ENCODE peak calls at places on chromosomes 7 and 10, in ten cellular contexts. One of them, this sample, is unnamed.

GRCh38 chr10:32140403-32140802 is 84.2 kb upstream of the KIF5B start:
- DNase-seq in lower leg skin: no peak
- DNase-seq in cardiac fibroblast: no peak
- DNase-seq in IMR-90: no peak
- DNase-seq in GM23338: peak
- DNase-seq in astrocyte of the spinal cord: no peak
- DNase-seq in GM06990: no peak
- DNase-seq in A549: no peak
- DNase-seq in left ventricle myocardium inferior: no peak
- DNase-seq in osteocyte: no peak
- DNase-seq in this sample: no peak

GRCh38 chr10:10533417-10533816 is 484.3 kb upstream of the CELF2 start:
- DNase-seq in lower leg skin: no peak
- DNase-seq in cardiac fibroblast: peak
- DNase-seq in IMR-90: peak
- DNase-seq in GM23338: no peak
- DNase-seq in astrocyte of the spinal cord: no peak
- DNase-seq in GM06990: no peak
- DNase-seq in A549: no peak
- DNase-seq in left ventricle myocardium inferior: no peak
- DNase-seq in osteocyte: no peak
- DNase-seq in this sample: no peak

GRCh38 chr7:33757563-33758165 is 147.7 kb upstream of the BMPER start:
- DNase-seq in lower leg skin: peak
- DNase-seq in cardiac fibroblast: peak
- DNase-seq in IMR-90: peak
- DNase-seq in GM23338: peak
- DNase-seq in astrocyte of the spinal cord: peak
- DNase-seq in GM06990: no peak
- DNase-seq in A549: peak
- DNase-seq in left ventricle myocardium inferior: no peak
- DNase-seq in osteocyte: no peak
- DNase-seq in this sample: no peak

GRCh38 chr7:324011-324410 is 34.0 kb downstream of the FOXL3 start:
- DNase-seq in lower leg skin: no peak
- DNase-seq in cardiac fibroblast: no peak
- DNase-seq in IMR-90: no peak
- DNase-seq in GM23338: no peak
- DNase-seq in astrocyte of the spinal cord: no peak
- DNase-seq in GM06990: no peak
- DNase-seq in A549: no peak
- DNase-seq in left ventricle myocardium inferior: no peak
- DNase-seq in osteocyte: no peak
- DNase-seq in this sample: no peak

GRCh38 chr7:23332193-23332592 is 33.1 kb downstream of the MALSU1 start:
- DNase-seq in lower leg skin: no peak
- DNase-seq in cardiac fibroblast: no peak
- DNase-seq in IMR-90: peak
- DNase-seq in GM23338: no peak
- DNase-seq in astrocyte of the spinal cord: no peak
- DNase-seq in GM06990: no peak
- DNase-seq in A549: no peak
- DNase-seq in left ventricle myocardium inferior: no peak
- DNase-seq in osteocyte: no peak
- DNase-seq in this sample: no peak

GRCh38 chr7:150746931-150747330 is 9.7 kb downstream of the GIMAP5 start:
- DNase-seq in lower leg skin: no peak
- DNase-seq in cardiac fibroblast: no peak
- DNase-seq in IMR-90: no peak
- DNase-seq in GM23338: no peak
- DNase-seq in astrocyte of the spinal cord: no peak
- DNase-seq in GM06990: no peak
- DNase-seq in A549: no peak
- DNase-seq in left ventricle myocardium inferior: no peak
- DNase-seq in osteocyte: no peak
- DNase-seq in this sample: no peak

GRCh38 chr7:107563072-107563760 is 504 bp downstream of the COG5 start:
- DNase-seq in lower leg skin: peak
- DNase-seq in cardiac fibroblast: no peak
- DNase-seq in IMR-90: peak
- DNase-seq in GM23338: peak
- DNase-seq in astrocyte of the spinal cord: no peak
- DNase-seq in GM06990: no peak
- DNase-seq in A549: peak
- DNase-seq in left ventricle myocardium inferior: no peak
- DNase-seq in osteocyte: no peak
- DNase-seq in this sample: no peak

GRCh38 chr7:147240468-147240867 is 1123.9 kb downstream of the CNTNAP2 start:
- DNase-seq in lower leg skin: no peak
- DNase-seq in cardiac fibroblast: no peak
- DNase-seq in IMR-90: no peak
- DNase-seq in GM23338: no peak
- DNase-seq in astrocyte of the spinal cord: no peak
- DNase-seq in GM06990: no peak
- DNase-seq in A549: no peak
- DNase-seq in left ventricle myocardium inferior: no peak
- DNase-seq in osteocyte: no peak
- DNase-seq in this sample: no peak

GRCh38 chr7:25179325-25179724 is 49.0 kb downstream of the NPVF start:
- DNase-seq in lower leg skin: no peak
- DNase-seq in cardiac fibroblast: no peak
- DNase-seq in IMR-90: no peak
- DNase-seq in GM23338: no peak
- DNase-seq in astrocyte of the spinal cord: no peak
- DNase-seq in GM06990: no peak
- DNase-seq in A549: no peak
- DNase-seq in left ventricle myocardium inferior: no peak
- DNase-seq in osteocyte: no peak
- DNase-seq in this sample: no peak

GRCh38 chr7:129644634-129645230 is 33.2 kb downstream of the NRF1 start:
- DNase-seq in lower leg skin: no peak
- DNase-seq in cardiac fibroblast: peak
- DNase-seq in IMR-90: peak
- DNase-seq in GM23338: peak
- DNase-seq in astrocyte of the spinal cord: peak
- DNase-seq in GM06990: no peak
- DNase-seq in A549: peak
- DNase-seq in left ventricle myocardium inferior: no peak
- DNase-seq in osteocyte: no peak
- DNase-seq in this sample: no peak

GRCh38 chr10:109961181-109962001 is 38.1 kb upstream of the XPNPEP1 start:
- DNase-seq in lower leg skin: no peak
- DNase-seq in cardiac fibroblast: no peak
- DNase-seq in IMR-90: peak
- DNase-seq in GM23338: peak
- DNase-seq in astrocyte of the spinal cord: peak
- DNase-seq in GM06990: no peak
- DNase-seq in A549: no peak
- DNase-seq in left ventricle myocardium inferior: no peak
- DNase-seq in osteocyte: no peak
- DNase-seq in this sample: no peak

GRCh38 chr10:77511498-77512218 is 126.0 kb downstream of the KCNMA1 start:
- DNase-seq in lower leg skin: no peak
- DNase-seq in cardiac fibroblast: no peak
- DNase-seq in IMR-90: no peak
- DNase-seq in GM23338: peak
- DNase-seq in astrocyte of the spinal cord: no peak
- DNase-seq in GM06990: no peak
- DNase-seq in A549: no peak
- DNase-seq in left ventricle myocardium inferior: no peak
- DNase-seq in osteocyte: no peak
- DNase-seq in this sample: no peak

GRCh38 chr10:60781678-60782077 is 3.4 kb downstream of the CDK1 start:
- DNase-seq in lower leg skin: no peak
- DNase-seq in cardiac fibroblast: no peak
- DNase-seq in IMR-90: no peak
- DNase-seq in GM23338: no peak
- DNase-seq in astrocyte of the spinal cord: peak
- DNase-seq in GM06990: no peak
- DNase-seq in A549: no peak
- DNase-seq in left ventricle myocardium inferior: no peak
- DNase-seq in osteocyte: no peak
- DNase-seq in this sample: no peak

DNA sequence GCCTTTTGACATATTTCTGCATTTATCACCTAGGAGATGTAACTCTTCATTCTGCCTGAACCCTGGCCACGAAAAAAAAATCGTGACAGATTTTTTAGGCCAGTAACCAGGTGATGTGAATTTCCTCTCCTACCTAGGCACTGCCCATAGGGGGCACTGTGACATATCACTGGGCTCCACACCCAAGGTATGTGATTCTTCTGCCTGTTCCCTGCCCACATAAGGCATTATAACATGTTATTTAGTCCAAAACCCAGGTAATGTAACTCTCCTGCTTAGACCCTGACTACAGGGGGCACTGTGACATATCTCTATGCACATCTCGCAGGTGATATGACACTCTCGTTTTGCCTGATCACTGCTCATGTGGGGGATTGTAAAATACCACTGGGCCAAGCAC is 29.5 kb upstream of the ZNF107 start:
- DNase-seq in lower leg skin: no peak
- DNase-seq in cardiac fibroblast: no peak
- DNase-seq in IMR-90: no peak
- DNase-seq in GM23338: peak
- DNase-seq in astrocyte of the spinal cord: no peak
- DNase-seq in GM06990: no peak
- DNase-seq in A549: no peak
- DNase-seq in left ventricle myocardium inferior: no peak
- DNase-seq in osteocyte: no peak
- DNase-seq in this sample: no peak
- TF ChIP-seq CTCF in lower leg skin: no peak
- TF ChIP-seq CTCF in cardiac fibroblast: peak
- TF ChIP-seq CTCF in IMR-90: no peak
- TF ChIP-seq CTCF in GM23338: peak
- TF ChIP-seq CTCF in astrocyte of the spinal cord: no peak
- TF ChIP-seq CTCF in GM06990: no peak
- TF ChIP-seq CTCF in A549: no peak
- TF ChIP-seq CTCF in left ventricle myocardium inferior: peak
- TF ChIP-seq CTCF in osteocyte: no peak
- TF ChIP-seq CTCF in this sample: no peak

GRCh38 chr10:50991496-50992355 is 82.6 kb upstream of the PRKG1 start:
- DNase-seq in lower leg skin: no peak
- DNase-seq in cardiac fibroblast: peak
- DNase-seq in IMR-90: peak
- DNase-seq in GM23338: peak
- DNase-seq in astrocyte of the spinal cord: no peak
- DNase-seq in GM06990: no peak
- DNase-seq in A549: no peak
- DNase-seq in left ventricle myocardium inferior: peak
- DNase-seq in osteocyte: no peak
- DNase-seq in this sample: no peak

GRCh38 chr10:50992356-50992866 is 81.9 kb upstream of the PRKG1 start:
- DNase-seq in lower leg skin: no peak
- DNase-seq in cardiac fibroblast: peak
- DNase-seq in IMR-90: peak
- DNase-seq in GM23338: peak
- DNase-seq in astrocyte of the spinal cord: no peak
- DNase-seq in GM06990: no peak
- DNase-seq in A549: no peak
- DNase-seq in left ventricle myocardium inferior: no peak
- DNase-seq in osteocyte: no peak
- DNase-seq in this sample: no peak

GRCh38 chr10:50988792-50989191 is 85.5 kb upstream of the PRKG1 start:
- DNase-seq in lower leg skin: no peak
- DNase-seq in cardiac fibroblast: peak
- DNase-seq in IMR-90: peak
- DNase-seq in GM23338: peak
- DNase-seq in astrocyte of the spinal cord: peak
- DNase-seq in GM06990: no peak
- DNase-seq in A549: peak
- DNase-seq in left ventricle myocardium inferior: no peak
- DNase-seq in osteocyte: no peak
- DNase-seq in this sample: no peak

GRCh38 chr10:50992972-50993766 is 81.1 kb upstream of the PRKG1 start:
- DNase-seq in lower leg skin: no peak
- DNase-seq in cardiac fibroblast: peak
- DNase-seq in IMR-90: peak
- DNase-seq in GM23338: no peak
- DNase-seq in astrocyte of the spinal cord: no peak
- DNase-seq in GM06990: no peak
- DNase-seq in A549: no peak
- DNase-seq in left ventricle myocardium inferior: peak
- DNase-seq in osteocyte: no peak
- DNase-seq in this sample: no peak

GRCh38 chr10:50990568-50991495 is 83.5 kb upstream of the PRKG1 start:
- DNase-seq in lower leg skin: no peak
- DNase-seq in cardiac fibroblast: peak
- DNase-seq in IMR-90: peak
- DNase-seq in GM23338: peak
- DNase-seq in astrocyte of the spinal cord: peak
- DNase-seq in GM06990: no peak
- DNase-seq in A549: no peak
- DNase-seq in left ventricle myocardium inferior: peak
- DNase-seq in osteocyte: no peak
- DNase-seq in this sample: no peak
- TF ChIP-seq CTCF in lower leg skin: no peak
- TF ChIP-seq CTCF in cardiac fibroblast: no peak
- TF ChIP-seq CTCF in IMR-90: no peak
- TF ChIP-seq CTCF in GM23338: no peak
- TF ChIP-seq CTCF in astrocyte of the spinal cord: no peak
- TF ChIP-seq CTCF in GM06990: no peak
- TF ChIP-seq CTCF in A549: no peak
- TF ChIP-seq CTCF in left ventricle myocardium inferior: peak
- TF ChIP-seq CTCF in osteocyte: no peak
- TF ChIP-seq CTCF in this sample: no peak

DNA sequence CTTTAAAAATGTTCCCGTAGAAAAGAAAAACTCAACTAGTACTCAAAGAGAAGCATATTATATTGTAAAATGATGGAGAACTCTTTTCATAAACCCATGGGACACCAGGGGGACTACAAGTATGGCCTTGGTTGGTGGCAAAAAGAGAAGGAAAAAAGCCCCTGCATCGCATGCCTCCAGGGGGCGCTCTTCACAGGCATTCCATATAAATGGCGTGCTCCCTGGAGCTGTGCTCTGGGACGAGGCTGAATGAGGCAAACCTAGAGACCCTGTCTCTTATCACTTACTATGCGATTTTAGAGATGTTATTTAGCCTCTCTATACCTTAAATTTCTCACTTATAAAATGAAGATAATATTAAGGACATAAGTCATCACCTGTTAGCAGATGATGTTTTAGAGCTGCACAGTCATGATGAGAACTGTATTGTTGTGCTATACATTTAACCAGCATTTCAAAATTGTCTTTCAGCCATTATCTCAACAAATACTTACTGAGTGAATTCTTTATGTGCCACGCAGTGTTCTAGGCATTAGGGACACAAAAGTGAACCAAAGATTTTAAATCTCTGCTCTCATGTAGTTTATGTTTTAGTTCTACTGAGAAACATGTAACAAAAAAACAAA is 105.8 kb downstream of the ARHGAP21 start:
- DNase-seq in lower leg skin: no peak
- DNase-seq in cardiac fibroblast: peak
- DNase-seq in IMR-90: peak
- DNase-seq in GM23338: peak
- DNase-seq in astrocyte of the spinal cord: peak
- DNase-seq in GM06990: no peak
- DNase-seq in A549: peak
- DNase-seq in left ventricle myocardium inferior: peak
- DNase-seq in osteocyte: no peak
- DNase-seq in this sample: no peak
- TF ChIP-seq CTCF in lower leg skin: no peak
- TF ChIP-seq CTCF in cardiac fibroblast: peak
- TF ChIP-seq CTCF in IMR-90: peak
- TF ChIP-seq CTCF in GM23338: peak
- TF ChIP-seq CTCF in astrocyte of the spinal cord: peak
- TF ChIP-seq CTCF in GM06990: peak
- TF ChIP-seq CTCF in A549: peak
- TF ChIP-seq CTCF in left ventricle myocardium inferior: peak
- TF ChIP-seq CTCF in osteocyte: peak
- TF ChIP-seq CTCF in this sample: peak

GRCh38 chr10:103192451-103193106 is 493 bp downstream of the NT5C2 start:
- DNase-seq in lower leg skin: peak
- DNase-seq in cardiac fibroblast: peak
- DNase-seq in IMR-90: peak
- DNase-seq in GM23338: peak
- DNase-seq in astrocyte of the spinal cord: peak
- DNase-seq in GM06990: peak
- DNase-seq in A549: peak
- DNase-seq in left ventricle myocardium inferior: peak
- DNase-seq in osteocyte: peak
- DNase-seq in this sample: no peak
- TF ChIP-seq CTCF in lower leg skin: no peak
- TF ChIP-seq CTCF in cardiac fibroblast: no peak
- TF ChIP-seq CTCF in IMR-90: no peak
- TF ChIP-seq CTCF in GM23338: no peak
- TF ChIP-seq CTCF in astrocyte of the spinal cord: no peak
- TF ChIP-seq CTCF in GM06990: no peak
- TF ChIP-seq CTCF in A549: no peak
- TF ChIP-seq CTCF in left ventricle myocardium inferior: no peak
- TF ChIP-seq CTCF in osteocyte: no peak
- TF ChIP-seq CTCF in this sample: no peak